ENCODE peak calls at places on chromosomes 5 and 9, in ten cellular contexts. One of them, this sample, is unnamed.

GRCh38 chr9:130208600-130209347 is 36.6 kb downstream of the NCS1 start:
- DNase-seq in tibial artery: no peak
- DNase-seq in endothelial cell: no peak
- DNase-seq in brain microvascular endothelial cell: no peak
- DNase-seq in psoas muscle: no peak
- DNase-seq in IMR-90: no peak
- DNase-seq in CD8-positive, alpha-beta T cell: no peak
- DNase-seq in CD4-positive, alpha-beta T cell: no peak
- DNase-seq in natural killer cell: no peak
- DNase-seq in RWPE1: no peak
- DNase-seq in this sample: no peak

GRCh38 chr9:2824564-2824963 is 19.3 kb downstream of the PUM3 start:
- DNase-seq in tibial artery: no peak
- DNase-seq in endothelial cell: peak; percentile 48
- DNase-seq in brain microvascular endothelial cell: no peak
- DNase-seq in psoas muscle: no peak
- DNase-seq in IMR-90: no peak
- DNase-seq in CD8-positive, alpha-beta T cell: no peak
- DNase-seq in CD4-positive, alpha-beta T cell: no peak
- DNase-seq in natural killer cell: no peak
- DNase-seq in RWPE1: no peak
- DNase-seq in this sample: no peak

GRCh38 chr5:131281133-131281867 is 17.4 kb downstream of the CDC42SE2 start:
- DNase-seq in tibial artery: no peak
- DNase-seq in endothelial cell: no peak
- DNase-seq in brain microvascular endothelial cell: no peak
- DNase-seq in psoas muscle: no peak
- DNase-seq in IMR-90: peak; percentile 17
- DNase-seq in CD8-positive, alpha-beta T cell: no peak
- DNase-seq in CD4-positive, alpha-beta T cell: no peak
- DNase-seq in natural killer cell: no peak
- DNase-seq in RWPE1: no peak
- DNase-seq in this sample: no peak

GRCh38 chr5:146675700-146676099 is 159.7 kb upstream of the GPR151 start:
- DNase-seq in tibial artery: no peak
- DNase-seq in endothelial cell: no peak
- DNase-seq in brain microvascular endothelial cell: no peak
- DNase-seq in psoas muscle: no peak
- DNase-seq in IMR-90: no peak
- DNase-seq in CD8-positive, alpha-beta T cell: no peak
- DNase-seq in CD4-positive, alpha-beta T cell: no peak
- DNase-seq in natural killer cell: no peak
- DNase-seq in RWPE1: no peak
- DNase-seq in this sample: no peak

GRCh38 chr5:56574778-56575177 is 240.6 kb upstream of the MAP3K1 start:
- DNase-seq in tibial artery: no peak
- DNase-seq in endothelial cell: no peak
- DNase-seq in brain microvascular endothelial cell: no peak
- DNase-seq in psoas muscle: no peak
- DNase-seq in IMR-90: peak; percentile 90
- DNase-seq in CD8-positive, alpha-beta T cell: no peak
- DNase-seq in CD4-positive, alpha-beta T cell: no peak
- DNase-seq in natural killer cell: no peak
- DNase-seq in RWPE1: no peak
- DNase-seq in this sample: no peak

GRCh38 chr5:14501353-14502162 is 80.0 kb upstream of the OTULINL start:
- DNase-seq in tibial artery: no peak
- DNase-seq in endothelial cell: no peak
- DNase-seq in brain microvascular endothelial cell: no peak
- DNase-seq in psoas muscle: no peak
- DNase-seq in IMR-90: no peak
- DNase-seq in CD8-positive, alpha-beta T cell: no peak
- DNase-seq in CD4-positive, alpha-beta T cell: no peak
- DNase-seq in natural killer cell: no peak
- DNase-seq in RWPE1: no peak
- DNase-seq in this sample: no peak

GRCh38 chr9:37801287-37801850 is 772 bp downstream of the DCAF10 start:
- DNase-seq in tibial artery: peak; percentile 22
- DNase-seq in endothelial cell: peak; percentile 54
- DNase-seq in brain microvascular endothelial cell: no peak
- DNase-seq in psoas muscle: peak; percentile 31
- DNase-seq in IMR-90: peak; percentile 9
- DNase-seq in CD8-positive, alpha-beta T cell: no peak
- DNase-seq in CD4-positive, alpha-beta T cell: no peak
- DNase-seq in natural killer cell: no peak
- DNase-seq in RWPE1: peak; percentile 28
- DNase-seq in this sample: peak; percentile 73

GRCh38 chr5:39560730-39561129 is 135.9 kb upstream of the DAB2 start:
- DNase-seq in tibial artery: no peak
- DNase-seq in endothelial cell: no peak
- DNase-seq in brain microvascular endothelial cell: no peak
- DNase-seq in psoas muscle: no peak
- DNase-seq in IMR-90: no peak
- DNase-seq in CD8-positive, alpha-beta T cell: no peak
- DNase-seq in CD4-positive, alpha-beta T cell: no peak
- DNase-seq in natural killer cell: no peak
- DNase-seq in RWPE1: no peak
- DNase-seq in this sample: no peak

GRCh38 chr9:135246248-135247173 is 159.0 kb downstream of the OLFM1 start:
- DNase-seq in tibial artery: no peak
- DNase-seq in endothelial cell: no peak
- DNase-seq in brain microvascular endothelial cell: no peak
- DNase-seq in psoas muscle: peak; percentile 6
- DNase-seq in IMR-90: no peak
- DNase-seq in CD8-positive, alpha-beta T cell: no peak
- DNase-seq in CD4-positive, alpha-beta T cell: no peak
- DNase-seq in natural killer cell: no peak
- DNase-seq in RWPE1: no peak
- DNase-seq in this sample: no peak

GRCh38 chr5:129619782-129620181 is 128.1 kb upstream of the MINAR2 start:
- DNase-seq in tibial artery: no peak
- DNase-seq in endothelial cell: no peak
- DNase-seq in brain microvascular endothelial cell: no peak
- DNase-seq in psoas muscle: no peak
- DNase-seq in IMR-90: no peak
- DNase-seq in CD8-positive, alpha-beta T cell: no peak
- DNase-seq in CD4-positive, alpha-beta T cell: no peak
- DNase-seq in natural killer cell: no peak
- DNase-seq in RWPE1: no peak
- DNase-seq in this sample: no peak

GRCh38 chr9:72936266-72936665 is 16.6 kb downstream of the ALDH1A1 start:
- DNase-seq in tibial artery: no peak
- DNase-seq in endothelial cell: no peak
- DNase-seq in brain microvascular endothelial cell: no peak
- DNase-seq in psoas muscle: no peak
- DNase-seq in IMR-90: no peak
- DNase-seq in CD8-positive, alpha-beta T cell: no peak
- DNase-seq in CD4-positive, alpha-beta T cell: no peak
- DNase-seq in natural killer cell: no peak
- DNase-seq in RWPE1: no peak
- DNase-seq in this sample: no peak

GRCh38 chr9:37437010-37437409 is 14.5 kb downstream of the GRHPR start:
- DNase-seq in tibial artery: no peak
- DNase-seq in endothelial cell: no peak
- DNase-seq in brain microvascular endothelial cell: no peak
- DNase-seq in psoas muscle: no peak
- DNase-seq in IMR-90: no peak
- DNase-seq in CD8-positive, alpha-beta T cell: no peak
- DNase-seq in CD4-positive, alpha-beta T cell: no peak
- DNase-seq in natural killer cell: no peak
- DNase-seq in RWPE1: no peak
- DNase-seq in this sample: no peak

GRCh38 chr5:82387041-82387818 is 109.1 kb upstream of the RPS23 start:
- DNase-seq in tibial artery: no peak
- DNase-seq in endothelial cell: no peak
- DNase-seq in brain microvascular endothelial cell: peak; percentile 98
- DNase-seq in psoas muscle: no peak
- DNase-seq in IMR-90: peak; percentile 18
- DNase-seq in CD8-positive, alpha-beta T cell: no peak
- DNase-seq in CD4-positive, alpha-beta T cell: no peak
- DNase-seq in natural killer cell: no peak
- DNase-seq in RWPE1: peak; percentile 27
- DNase-seq in this sample: no peak

GRCh38 chr5:7650755-7651154 is 200.2 kb downstream of the CFAP90 start:
- DNase-seq in tibial artery: no peak
- DNase-seq in endothelial cell: no peak
- DNase-seq in brain microvascular endothelial cell: no peak
- DNase-seq in psoas muscle: no peak
- DNase-seq in IMR-90: no peak
- DNase-seq in CD8-positive, alpha-beta T cell: no peak
- DNase-seq in CD4-positive, alpha-beta T cell: no peak
- DNase-seq in natural killer cell: no peak
- DNase-seq in RWPE1: no peak
- DNase-seq in this sample: no peak

DNA sequence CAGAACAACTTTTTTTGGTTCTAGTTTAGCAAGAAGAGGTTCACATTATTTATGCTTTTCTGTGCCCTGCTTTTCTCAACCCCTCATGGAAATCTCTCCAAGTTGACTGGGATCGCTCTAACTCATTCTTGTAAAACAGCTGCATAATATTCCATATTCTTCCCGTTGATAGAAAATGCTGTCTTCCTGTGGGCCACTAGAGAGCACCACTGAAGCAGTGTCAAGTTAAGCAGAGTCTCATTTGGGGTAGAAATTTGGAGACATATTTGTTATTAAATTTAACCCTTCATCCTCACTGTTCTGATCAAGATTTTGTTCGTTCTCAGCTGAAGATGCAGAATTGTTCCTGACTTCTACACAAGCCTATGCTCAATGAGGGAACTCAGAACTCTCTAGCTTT is 140.1 kb downstream of the CEMIP2 start:
- DNase-seq in tibial artery: no peak
- DNase-seq in endothelial cell: no peak
- DNase-seq in brain microvascular endothelial cell: no peak
- DNase-seq in psoas muscle: no peak
- DNase-seq in IMR-90: peak; percentile 6
- DNase-seq in CD8-positive, alpha-beta T cell: no peak
- DNase-seq in CD4-positive, alpha-beta T cell: no peak
- DNase-seq in natural killer cell: no peak
- DNase-seq in RWPE1: no peak
- DNase-seq in this sample: no peak
- TF ChIP-seq CTCF in tibial artery: no peak
- TF ChIP-seq CTCF in endothelial cell: no peak
- TF ChIP-seq CTCF in brain microvascular endothelial cell: peak; percentile 45
- TF ChIP-seq CTCF in psoas muscle: no peak
- TF ChIP-seq CTCF in IMR-90: peak; percentile 39
- TF ChIP-seq CTCF in CD8-positive, alpha-beta T cell: peak; percentile 24
- TF ChIP-seq CTCF in CD4-positive, alpha-beta T cell: peak; percentile 41
- TF ChIP-seq CTCF in natural killer cell: peak; percentile 45
- TF ChIP-seq CTCF in RWPE1: peak; percentile 17
- TF ChIP-seq CTCF in this sample: no peak

DNA sequence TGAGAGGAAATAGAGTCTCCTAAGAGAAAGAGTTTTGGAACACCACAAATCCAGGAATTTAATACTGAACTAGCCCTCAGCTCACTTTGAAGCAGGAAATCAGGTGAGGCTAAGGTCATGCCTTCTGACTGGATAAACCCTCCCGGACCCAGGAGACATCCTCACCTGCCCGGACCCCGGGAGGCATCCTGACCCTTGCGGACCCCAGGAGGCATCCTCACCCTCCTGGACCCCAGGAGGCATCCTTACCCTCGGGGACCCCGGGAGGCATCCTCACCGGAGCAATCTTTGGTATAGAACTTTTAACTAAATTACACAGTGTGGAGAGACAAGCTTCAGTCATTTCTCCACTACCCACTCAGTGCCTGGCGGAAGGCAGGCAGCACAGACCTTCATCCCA is 21.1 kb downstream of the STXBP1 start:
- DNase-seq in tibial artery: no peak
- DNase-seq in endothelial cell: no peak
- DNase-seq in brain microvascular endothelial cell: no peak
- DNase-seq in psoas muscle: no peak
- DNase-seq in IMR-90: no peak
- DNase-seq in CD8-positive, alpha-beta T cell: no peak
- DNase-seq in CD4-positive, alpha-beta T cell: no peak
- DNase-seq in natural killer cell: no peak
- DNase-seq in RWPE1: no peak
- DNase-seq in this sample: no peak
- TF ChIP-seq CTCF in tibial artery: no peak
- TF ChIP-seq CTCF in endothelial cell: no peak
- TF ChIP-seq CTCF in brain microvascular endothelial cell: no peak
- TF ChIP-seq CTCF in psoas muscle: no peak
- TF ChIP-seq CTCF in IMR-90: no peak
- TF ChIP-seq CTCF in CD8-positive, alpha-beta T cell: no peak
- TF ChIP-seq CTCF in CD4-positive, alpha-beta T cell: no peak
- TF ChIP-seq CTCF in natural killer cell: no peak
- TF ChIP-seq CTCF in RWPE1: no peak
- TF ChIP-seq CTCF in this sample: no peak

GRCh38 chr9:86752727-86753126 is 194.6 kb downstream of the GAS1 start:
- DNase-seq in tibial artery: no peak
- DNase-seq in endothelial cell: no peak
- DNase-seq in brain microvascular endothelial cell: no peak
- DNase-seq in psoas muscle: no peak
- DNase-seq in IMR-90: no peak
- DNase-seq in CD8-positive, alpha-beta T cell: no peak
- DNase-seq in CD4-positive, alpha-beta T cell: no peak
- DNase-seq in natural killer cell: no peak
- DNase-seq in RWPE1: no peak
- DNase-seq in this sample: no peak

GRCh38 chr9:86756576-86757381 is 190.5 kb downstream of the GAS1 start:
- DNase-seq in tibial artery: no peak
- DNase-seq in endothelial cell: no peak
- DNase-seq in brain microvascular endothelial cell: no peak
- DNase-seq in psoas muscle: no peak
- DNase-seq in IMR-90: no peak
- DNase-seq in CD8-positive, alpha-beta T cell: no peak
- DNase-seq in CD4-positive, alpha-beta T cell: no peak
- DNase-seq in natural killer cell: no peak
- DNase-seq in RWPE1: no peak
- DNase-seq in this sample: no peak

GRCh38 chr9:86751956-86752355 is 195.3 kb downstream of the GAS1 start:
- DNase-seq in tibial artery: no peak
- DNase-seq in endothelial cell: no peak
- DNase-seq in brain microvascular endothelial cell: no peak
- DNase-seq in psoas muscle: no peak
- DNase-seq in IMR-90: no peak
- DNase-seq in CD8-positive, alpha-beta T cell: no peak
- DNase-seq in CD4-positive, alpha-beta T cell: no peak
- DNase-seq in natural killer cell: no peak
- DNase-seq in RWPE1: no peak
- DNase-seq in this sample: no peak

GRCh38 chr9:86754581-86754980 is 192.7 kb downstream of the GAS1 start:
- DNase-seq in tibial artery: no peak
- DNase-seq in endothelial cell: no peak
- DNase-seq in brain microvascular endothelial cell: no peak
- DNase-seq in psoas muscle: no peak
- DNase-seq in IMR-90: no peak
- DNase-seq in CD8-positive, alpha-beta T cell: no peak
- DNase-seq in CD4-positive, alpha-beta T cell: no peak
- DNase-seq in natural killer cell: no peak
- DNase-seq in RWPE1: no peak
- DNase-seq in this sample: no peak

GRCh38 chr9:86757382-86757720 is 190.0 kb downstream of the GAS1 start:
- DNase-seq in tibial artery: no peak
- DNase-seq in endothelial cell: no peak
- DNase-seq in brain microvascular endothelial cell: no peak
- DNase-seq in psoas muscle: no peak
- DNase-seq in IMR-90: no peak
- DNase-seq in CD8-positive, alpha-beta T cell: no peak
- DNase-seq in CD4-positive, alpha-beta T cell: no peak
- DNase-seq in natural killer cell: no peak
- DNase-seq in RWPE1: no peak
- DNase-seq in this sample: no peak
- TF ChIP-seq CTCF in tibial artery: no peak
- TF ChIP-seq CTCF in endothelial cell: no peak
- TF ChIP-seq CTCF in brain microvascular endothelial cell: no peak
- TF ChIP-seq CTCF in psoas muscle: no peak
- TF ChIP-seq CTCF in IMR-90: no peak
- TF ChIP-seq CTCF in CD8-positive, alpha-beta T cell: no peak
- TF ChIP-seq CTCF in CD4-positive, alpha-beta T cell: no peak
- TF ChIP-seq CTCF in natural killer cell: no peak
- TF ChIP-seq CTCF in RWPE1: no peak
- TF ChIP-seq CTCF in this sample: no peak

GRCh38 chr5:135437796-135438560 is 9.2 kb downstream of the DCANP1 start:
- DNase-seq in tibial artery: no peak
- DNase-seq in endothelial cell: no peak
- DNase-seq in brain microvascular endothelial cell: peak; percentile 85
- DNase-seq in psoas muscle: peak; percentile 82
- DNase-seq in IMR-90: peak; percentile 96
- DNase-seq in CD8-positive, alpha-beta T cell: no peak
- DNase-seq in CD4-positive, alpha-beta T cell: no peak
- DNase-seq in natural killer cell: no peak
- DNase-seq in RWPE1: peak; percentile 73
- DNase-seq in this sample: peak; percentile 57
- TF ChIP-seq CTCF in tibial artery: no peak
- TF ChIP-seq CTCF in endothelial cell: no peak
- TF ChIP-seq CTCF in brain microvascular endothelial cell: no peak
- TF ChIP-seq CTCF in psoas muscle: peak; percentile 3
- TF ChIP-seq CTCF in IMR-90: peak; percentile 6
- TF ChIP-seq CTCF in CD8-positive, alpha-beta T cell: no peak
- TF ChIP-seq CTCF in CD4-positive, alpha-beta T cell: no peak
- TF ChIP-seq CTCF in natural killer cell: no peak
- TF ChIP-seq CTCF in RWPE1: no peak
- TF ChIP-seq CTCF in this sample: no peak

This sample was measured in type B pancreatic cell.